ENCODE peak calls at places on chromosomes 13 and 19, in four cellular contexts. J is HepG2, I is GM12878, Q is K562. D is an unnamed sample.
A peak's percentile ranks its signal among the peaks of the same experiment; 100 is the strongest.

GRCh38 chr13:31045621-31046081 is 113.2 kb downstream of the TEX26 start:
- DNase-seq in J (peak; percentile 69), I (peak; percentile 37), Q (peak; percentile 55), D (no peak)

GRCh38 chr19:38049105-38049649 is 142.2 kb downstream of the SIPA1L3 start:
- DNase-seq in J (no peak), I (peak; percentile 93), Q (no peak), D (no peak)

GRCh38 chr13:52599853-52600603 is 42.2 kb upstream of the HNRNPA1L2 start:
- DNase-seq in J (no peak), I (no peak), Q (no peak), D (peak; percentile 62)

GRCh38 chr19:51467864-51468544 is 9.8 kb upstream of the SIGLEC8 start:
- DNase-seq in J (no peak), I (no peak), Q (peak; percentile 94), D (no peak)

GRCh38 chr19:31613683-31614219 is 264.5 kb upstream of the TSHZ3 start:
- DNase-seq in J (no peak), I (no peak), Q (no peak), D (no peak)

GRCh38 chr13:23681253-23681652 is 111.0 kb downstream of the TNFRSF19 start:
- DNase-seq in J (no peak), I (no peak), Q (no peak), D (no peak)

GRCh38 chr13:83221813-83222241 is 660.4 kb downstream of the SLITRK1 start:
- DNase-seq in J (no peak), I (no peak), Q (no peak), D (no peak)

GRCh38 chr19:27752530-27753184 is 1460.3 kb downstream of the UQCRFS1 start:
- DNase-seq in J (no peak), I (no peak), Q (no peak), D (no peak)

GRCh38 chr13:66518068-66518467 is 712.1 kb downstream of the PCDH9 start:
- DNase-seq in J (no peak), I (no peak), Q (no peak), D (no peak)

GRCh38 chr19:4660181-4660791 is 9.9 kb downstream of the MYDGF start:
- DNase-seq in J (peak; percentile 42), I (no peak), Q (peak; percentile 77), D (peak; percentile 50)

GRCh38 chr19:58305932-58306323 is 751 bp downstream of the ERVK3-1 start:
- DNase-seq in J (peak; percentile 21), I (no peak), Q (no peak), D (no peak)

DNA sequence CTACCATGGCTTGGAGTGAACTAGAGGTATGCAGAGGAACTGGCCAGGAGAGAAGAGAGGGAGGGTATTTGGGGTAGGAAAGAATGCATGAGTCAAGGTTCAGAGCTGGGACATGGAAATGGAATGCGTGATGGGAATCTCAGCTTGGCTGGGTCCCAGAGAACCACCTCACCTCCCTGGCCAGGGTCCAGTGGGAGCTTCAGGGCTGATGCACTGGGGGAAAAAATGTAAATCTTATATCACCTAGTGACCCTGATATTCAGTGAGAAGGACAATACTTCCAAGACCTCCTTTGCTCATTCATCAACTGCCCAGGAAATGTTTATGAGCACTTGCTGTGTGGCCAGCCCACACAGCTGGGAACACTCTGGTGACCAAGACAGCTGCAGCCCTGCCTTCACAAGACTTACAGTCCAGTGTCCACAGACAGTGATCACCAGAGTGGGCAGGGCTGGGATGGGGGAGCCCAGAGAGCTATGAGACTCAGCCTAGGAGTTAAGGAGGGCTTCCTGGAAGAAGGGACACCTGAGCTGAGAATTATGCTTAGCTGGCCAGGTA is 12.8 kb downstream of the IGSF23 start:
- DNase-seq in J (peak; percentile 89), I (no peak), Q (no peak), D (no peak)
- TF ChIP-seq FOXK2 in J (no peak), I (no peak), Q (no peak), D (no peak)

GRCh38 chr13:99484405-99484981 is 16.8 kb upstream of the TM9SF2 start:
- DNase-seq in J (no peak), I (no peak), Q (no peak), D (no peak)

GRCh38 chr13:99486996-99487395 is 14.3 kb upstream of the TM9SF2 start:
- DNase-seq in J (no peak), I (no peak), Q (peak; percentile 7), D (no peak)

GRCh38 chr13:99477493-99477892 is 23.8 kb upstream of the TM9SF2 start:
- DNase-seq in J (no peak), I (no peak), Q (no peak), D (no peak)

GRCh38 chr13:99481357-99481756 is 19.9 kb upstream of the TM9SF2 start:
- DNase-seq in J (no peak), I (no peak), Q (no peak), D (no peak)
- TF ChIP-seq SP1 in J (no peak), I (no peak), Q (no peak), D (no peak)

DNA sequence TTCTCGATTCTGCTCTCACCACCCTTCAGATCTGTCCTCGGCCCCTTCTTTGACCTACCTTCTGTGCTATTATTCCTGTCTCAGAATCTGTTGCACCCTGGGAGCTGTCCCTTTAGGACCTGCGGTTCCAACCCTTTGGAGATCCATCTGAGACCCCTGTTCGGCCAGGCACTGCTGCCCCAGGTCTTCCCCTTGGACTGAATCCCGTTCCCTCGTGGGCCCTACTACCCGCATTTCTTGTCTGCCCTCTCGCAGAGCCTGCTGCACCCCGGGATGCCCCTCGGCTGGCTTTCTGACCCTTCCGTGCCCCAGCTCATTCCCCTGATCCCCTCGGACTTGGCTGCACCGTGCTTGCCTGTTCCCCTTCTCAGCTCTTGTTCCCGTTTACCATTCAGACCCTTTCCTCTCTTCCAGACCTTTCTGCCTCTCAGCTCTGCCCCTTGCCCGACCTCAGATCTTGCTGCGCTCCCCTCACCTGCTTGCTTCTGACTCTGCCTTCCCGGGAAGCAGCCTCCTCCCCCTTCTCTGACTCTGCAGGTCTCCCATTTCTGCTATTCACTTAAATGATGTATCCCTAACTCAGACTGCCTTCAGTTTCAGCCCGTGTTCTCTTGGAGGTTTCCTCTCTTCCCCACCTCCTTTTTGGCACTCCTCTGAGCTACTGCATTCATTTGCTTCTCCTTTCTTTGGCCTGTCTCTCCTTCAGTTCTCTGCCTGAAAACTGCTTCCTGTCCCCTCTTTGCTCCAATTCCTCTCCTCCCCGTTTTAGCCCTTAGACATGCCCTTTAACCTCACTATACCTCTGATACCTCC is 1.1 kb downstream of the ARHGAP35 start:
- DNase-seq in J (no peak), I (no peak), Q (peak; percentile 49), D (no peak)
- TF ChIP-seq FOXK2 in J (no peak), I (no peak), Q (no peak), D (no peak)

GRCh38 chr19:16794456-16794855 is 34.7 kb upstream of the SIN3B start:
- DNase-seq in J (no peak), I (no peak), Q (no peak), D (no peak)
- TF ChIP-seq SP1 in J (no peak), I (no peak), Q (no peak), D (no peak)

DNA sequence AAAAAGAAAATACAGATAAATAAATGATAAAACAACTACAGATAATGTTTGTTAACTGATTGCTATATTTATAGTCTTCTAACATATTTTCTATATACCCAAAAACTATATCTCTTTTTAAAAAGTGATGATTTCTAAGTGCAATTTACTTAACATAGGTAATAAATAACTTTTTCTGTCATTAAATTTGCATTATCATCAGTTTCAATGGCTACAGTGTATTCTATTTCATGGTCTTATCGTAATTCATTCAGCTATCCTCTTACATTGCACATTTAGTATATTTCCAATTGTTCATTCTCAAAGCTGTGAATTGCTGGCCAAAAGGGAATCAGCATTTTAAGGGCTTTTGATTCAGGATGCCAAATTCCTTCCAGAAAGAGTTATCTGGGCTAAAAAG is 3.6 kb downstream of the ZNF180 start:
- DNase-seq in J (no peak), I (no peak), Q (no peak), D (no peak)
- TF ChIP-seq FOXK2 in J (no peak), I (no peak), Q (no peak), D (no peak)

GRCh38 chr19:48854103-48854502 is 14.3 kb downstream of the PLEKHA4 start:
- DNase-seq in J (no peak), I (no peak), Q (peak; percentile 79), D (no peak)

GRCh38 chr19:48858984-48859710 is 9.3 kb downstream of the PLEKHA4 start:
- DNase-seq in J (no peak), I (no peak), Q (peak; percentile 95), D (peak; percentile 21)

GRCh38 chr19:48859711-48860572 is 8.5 kb downstream of the PLEKHA4 start:
- DNase-seq in J (no peak), I (no peak), Q (peak; percentile 99), D (peak; percentile 53)

GRCh38 chr19:48853483-48853882 is 14.9 kb downstream of the PLEKHA4 start:
- DNase-seq in J (no peak), I (no peak), Q (no peak), D (no peak)

GRCh38 chr19:48856921-48857320 is 11.5 kb downstream of the PLEKHA4 start:
- DNase-seq in J (no peak), I (no peak), Q (no peak), D (no peak)
- TF ChIP-seq SP1 in J (no peak), I (no peak), Q (no peak), D (no peak)

DNA sequence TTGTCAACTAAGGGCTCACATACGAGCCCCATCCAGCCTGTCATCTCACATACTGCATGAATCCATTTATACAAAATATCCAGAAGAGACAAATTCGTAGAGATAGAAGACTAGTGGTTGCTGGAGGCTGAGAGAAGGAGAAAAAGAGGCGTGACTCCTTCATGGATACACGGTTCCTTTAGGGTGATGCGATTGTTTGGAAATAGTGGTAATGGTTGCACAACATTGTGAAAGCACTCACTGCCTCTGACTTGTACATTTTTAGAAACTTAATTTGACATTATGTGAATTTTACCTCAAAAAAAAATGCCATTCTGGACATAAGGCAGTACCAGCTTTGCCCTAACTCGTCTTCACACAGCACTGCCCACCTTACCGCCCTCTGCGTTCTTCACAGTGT is 27.3 kb downstream of the IGFL1 start:
- DNase-seq in J (no peak), I (no peak), Q (no peak), D (no peak)
- TF ChIP-seq FOXK2 in J (no peak), I (no peak), Q (no peak), D (no peak)

GRCh38 chr13:94303644-94304174 is 175.8 kb downstream of the DCT start:
- DNase-seq in J (peak; percentile 56), I (no peak), Q (no peak), D (no peak)
- TF ChIP-seq SP1 in J (no peak), I (no peak), Q (no peak), D (no peak)

DNA sequence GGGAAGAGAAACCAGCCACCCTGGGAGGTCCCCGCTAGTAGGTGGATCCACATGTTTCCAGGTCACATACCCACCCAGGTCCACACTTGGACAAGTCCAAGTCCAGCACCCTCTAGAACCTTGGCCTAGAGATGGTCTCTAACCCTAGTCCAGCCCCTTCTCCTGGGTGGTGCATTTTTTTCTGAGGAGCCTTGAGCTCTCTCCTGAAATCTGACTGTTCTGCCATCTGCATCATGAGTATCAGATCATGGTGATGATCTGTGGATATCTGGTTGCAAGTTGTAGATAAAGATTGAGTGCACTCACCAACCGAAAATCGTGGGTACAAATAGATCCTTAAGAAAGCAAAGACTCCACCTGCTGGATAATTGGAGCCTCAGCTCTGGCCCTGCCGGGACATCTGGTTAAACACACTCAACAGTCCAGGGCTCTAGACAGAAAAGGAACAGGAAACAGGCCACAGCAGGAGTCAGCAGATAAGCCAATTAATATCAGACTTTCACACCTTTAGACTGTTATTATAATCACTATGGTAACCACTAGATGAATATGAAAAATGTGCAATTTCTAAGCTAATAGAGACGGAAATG is 41.1 kb downstream of the GPR12 start:
- DNase-seq in J (no peak), I (no peak), Q (peak; percentile 2), D (peak; percentile 20)
- TF ChIP-seq FOXK2 in J (no peak), I (no peak), Q (no peak), D (no peak)

D was measured in HEK293T.